ENCODE peak calls at places on chromosomes 3 and 15, in seven cellular contexts. One of them, this sample, is unnamed. For H3K4me1, the result is how much of the 10 kb centered on the place peaks cover.

GRCh38 chr3:195931582-195932273 is 23.4 kb upstream of the TNK2 start:
- DNase-seq in H9: no peak
- DNase-seq in PC-3: no peak
- DNase-seq in fibroblast of lung: no peak
- DNase-seq in heart left ventricle: no peak
- DNase-seq in upper lobe of left lung: no peak
- DNase-seq in mammary epithelial cell: no peak
- DNase-seq in this sample: no peak

GRCh38 chr3:149657796-149658443 is at the start of gene WWTR1:
- DNase-seq in mammary epithelial cell: peak
- DNase-seq in H9: peak
- DNase-seq in PC-3: peak
- DNase-seq in upper lobe of left lung: peak
- DNase-seq in heart left ventricle: peak
- DNase-seq in fibroblast of lung: peak
- DNase-seq in this sample: peak

GRCh38 chr3:127424766-127425504 is 137.1 kb upstream of the PRR20G start:
- DNase-seq in mammary epithelial cell: no peak
- DNase-seq in heart left ventricle: no peak
- DNase-seq in H9: peak
- DNase-seq in fibroblast of lung: no peak
- DNase-seq in PC-3: no peak
- DNase-seq in upper lobe of left lung: peak
- DNase-seq in this sample: no peak

GRCh38 chr3:49278548-49278947 is 1.5 kb upstream of the C3orf62 start:
- DNase-seq in upper lobe of left lung: no peak
- DNase-seq in mammary epithelial cell: no peak
- DNase-seq in fibroblast of lung: no peak
- DNase-seq in H9: no peak
- DNase-seq in heart left ventricle: no peak
- DNase-seq in PC-3: no peak
- DNase-seq in this sample: no peak

GRCh38 chr3:113736548-113737089 is 9.4 kb downstream of the NAA50 start:
- DNase-seq in upper lobe of left lung: no peak
- DNase-seq in heart left ventricle: no peak
- DNase-seq in mammary epithelial cell: peak
- DNase-seq in PC-3: peak
- DNase-seq in fibroblast of lung: peak
- DNase-seq in H9: no peak
- DNase-seq in this sample: no peak

GRCh38 chr15:39514933-39515332 is 65.9 kb upstream of the THBS1 start:
- DNase-seq in upper lobe of left lung: no peak
- DNase-seq in heart left ventricle: no peak
- DNase-seq in fibroblast of lung: no peak
- DNase-seq in PC-3: no peak
- DNase-seq in mammary epithelial cell: no peak
- DNase-seq in H9: no peak
- DNase-seq in this sample: no peak

GRCh38 chr15:84813931-84814330 is 3.2 kb upstream of the ALPK3 start:
- DNase-seq in fibroblast of lung: no peak
- DNase-seq in PC-3: no peak
- DNase-seq in mammary epithelial cell: no peak
- DNase-seq in upper lobe of left lung: no peak
- DNase-seq in heart left ventricle: no peak
- DNase-seq in H9: no peak
- DNase-seq in this sample: no peak

GRCh38 chr3:178436773-178437172 is 99.5 kb upstream of the KCNMB2 start:
- DNase-seq in heart left ventricle: no peak
- DNase-seq in fibroblast of lung: peak
- DNase-seq in PC-3: peak
- DNase-seq in mammary epithelial cell: no peak
- DNase-seq in upper lobe of left lung: no peak
- DNase-seq in H9: no peak
- DNase-seq in this sample: no peak

GRCh38 chr3:125191730-125192129 is 20.8 kb downstream of the SLC12A8 start:
- DNase-seq in fibroblast of lung: no peak
- DNase-seq in heart left ventricle: no peak
- DNase-seq in upper lobe of left lung: no peak
- DNase-seq in mammary epithelial cell: no peak
- DNase-seq in H9: no peak
- DNase-seq in PC-3: no peak
- DNase-seq in this sample: no peak

GRCh38 chr15:34993413-34993812 is 5.3 kb upstream of the ZNF770 start:
- DNase-seq in fibroblast of lung: no peak
- DNase-seq in H9: no peak
- DNase-seq in mammary epithelial cell: no peak
- DNase-seq in PC-3: peak
- DNase-seq in heart left ventricle: no peak
- DNase-seq in upper lobe of left lung: no peak
- DNase-seq in this sample: no peak

GRCh38 chr15:74194572-74195559 is 7.7 kb downstream of the STRA6 start:
- DNase-seq in fibroblast of lung: no peak
- DNase-seq in mammary epithelial cell: no peak
- DNase-seq in PC-3: no peak
- DNase-seq in heart left ventricle: no peak
- DNase-seq in H9: no peak
- DNase-seq in upper lobe of left lung: no peak
- DNase-seq in this sample: no peak

GRCh38 chr3:77348244-77348855 is 308.5 kb downstream of the ROBO2 start:
- DNase-seq in fibroblast of lung: peak
- DNase-seq in heart left ventricle: no peak
- DNase-seq in mammary epithelial cell: no peak
- DNase-seq in H9: peak
- DNase-seq in PC-3: peak
- DNase-seq in upper lobe of left lung: peak
- DNase-seq in this sample: peak

GRCh38 chr3:48086736-48087470 is 70.7 kb upstream of the MAP4 start:
- DNase-seq in fibroblast of lung: peak
- DNase-seq in H9: no peak
- DNase-seq in upper lobe of left lung: no peak
- DNase-seq in mammary epithelial cell: peak
- DNase-seq in heart left ventricle: no peak
- DNase-seq in PC-3: peak
- DNase-seq in this sample: peak

GRCh38 chr15:68369931-68370767 is 61.8 kb downstream of the ITGA11 start:
- DNase-seq in heart left ventricle: no peak
- DNase-seq in mammary epithelial cell: no peak
- DNase-seq in PC-3: no peak
- DNase-seq in upper lobe of left lung: no peak
- DNase-seq in H9: no peak
- DNase-seq in fibroblast of lung: no peak
- DNase-seq in this sample: no peak

GRCh38 chr3:67517781-67518180 is 136.6 kb downstream of the SUCLG2 start:
- DNase-seq in heart left ventricle: no peak
- DNase-seq in H9: no peak
- DNase-seq in upper lobe of left lung: no peak
- DNase-seq in mammary epithelial cell: no peak
- DNase-seq in fibroblast of lung: no peak
- DNase-seq in PC-3: no peak
- DNase-seq in this sample: no peak

GRCh38 chr3:133734305-133734704 is 11.9 kb upstream of the TF start:
- DNase-seq in upper lobe of left lung: no peak
- DNase-seq in fibroblast of lung: no peak
- DNase-seq in mammary epithelial cell: no peak
- DNase-seq in PC-3: no peak
- DNase-seq in heart left ventricle: no peak
- DNase-seq in H9: no peak
- DNase-seq in this sample: no peak

GRCh38 chr15:58423205-58423604 is 8.6 kb upstream of the LIPC start:
- DNase-seq in upper lobe of left lung: no peak
- DNase-seq in PC-3: no peak
- DNase-seq in mammary epithelial cell: no peak
- DNase-seq in heart left ventricle: no peak
- DNase-seq in H9: no peak
- DNase-seq in fibroblast of lung: no peak
- DNase-seq in this sample: no peak

GRCh38 chr15:31326729-31327673 is at the start of gene KLF13:
- DNase-seq in upper lobe of left lung: no peak
- DNase-seq in heart left ventricle: no peak
- DNase-seq in PC-3: peak
- DNase-seq in H9: no peak
- DNase-seq in fibroblast of lung: peak
- DNase-seq in mammary epithelial cell: peak
- DNase-seq in this sample: peak

GRCh38 chr3:31361391-31362273 is 171.1 kb upstream of the STT3B start:
- DNase-seq in PC-3: peak
- DNase-seq in heart left ventricle: no peak
- DNase-seq in upper lobe of left lung: no peak
- DNase-seq in mammary epithelial cell: peak
- DNase-seq in H9: no peak
- DNase-seq in fibroblast of lung: peak
- DNase-seq in this sample: peak
- H3K27ac ChIP-seq in PC-3: peak
- H3K27ac ChIP-seq in heart left ventricle: no peak
- H3K27ac ChIP-seq in upper lobe of left lung: no peak
- H3K27ac ChIP-seq in mammary epithelial cell: no peak
- H3K27ac ChIP-seq in H9: no peak
- H3K27ac ChIP-seq in fibroblast of lung: peak
- H3K27ac ChIP-seq in this sample: no peak

DNA sequence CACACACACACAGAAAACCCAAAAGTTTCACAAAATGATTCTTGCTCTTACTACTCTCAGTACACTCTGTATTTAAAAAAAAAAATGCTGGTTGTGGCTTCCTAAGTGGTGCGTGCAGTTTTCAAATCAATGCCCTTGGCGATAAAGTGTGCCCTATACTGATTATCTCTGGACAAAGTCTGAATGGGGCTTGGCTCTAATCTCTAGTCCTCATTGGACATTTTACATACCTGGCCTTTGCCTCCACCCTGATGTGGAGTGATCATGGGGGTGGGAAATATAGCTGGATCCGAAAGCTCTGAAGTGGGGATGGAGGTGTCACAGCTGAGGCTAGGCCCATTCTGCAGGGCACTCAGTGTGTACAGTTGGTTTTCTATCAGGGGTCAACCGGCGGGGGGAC is 14.1 kb downstream of the B3GNT5 start:
- DNase-seq in fibroblast of lung: no peak
- DNase-seq in heart left ventricle: no peak
- DNase-seq in H9: no peak
- DNase-seq in upper lobe of left lung: no peak
- DNase-seq in mammary epithelial cell: no peak
- DNase-seq in PC-3: no peak
- DNase-seq in this sample: no peak
- H3K4me1 ChIP-seq in fibroblast of lung: under half
- H3K4me1 ChIP-seq in heart left ventricle: under half
- H3K4me1 ChIP-seq in H9: under half
- H3K4me1 ChIP-seq in upper lobe of left lung: under half
- H3K4me1 ChIP-seq in mammary epithelial cell: half or more
- H3K4me1 ChIP-seq in PC-3: half or more
- H3K4me1 ChIP-seq in this sample: under half

GRCh38 chr3:52682016-52682415 is 3.7 kb downstream of the PBRM1 start:
- DNase-seq in fibroblast of lung: peak
- DNase-seq in upper lobe of left lung: peak
- DNase-seq in PC-3: peak
- DNase-seq in heart left ventricle: no peak
- DNase-seq in mammary epithelial cell: peak
- DNase-seq in H9: no peak
- DNase-seq in this sample: peak

GRCh38 chr3:52684184-52684583 is 1.5 kb downstream of the PBRM1 start:
- DNase-seq in mammary epithelial cell: no peak
- DNase-seq in PC-3: no peak
- DNase-seq in upper lobe of left lung: no peak
- DNase-seq in heart left ventricle: no peak
- DNase-seq in fibroblast of lung: no peak
- DNase-seq in H9: no peak
- DNase-seq in this sample: no peak

GRCh38 chr3:52681610-52682009 is 4.1 kb downstream of the PBRM1 start:
- DNase-seq in upper lobe of left lung: no peak
- DNase-seq in fibroblast of lung: no peak
- DNase-seq in PC-3: no peak
- DNase-seq in H9: no peak
- DNase-seq in mammary epithelial cell: no peak
- DNase-seq in heart left ventricle: no peak
- DNase-seq in this sample: no peak

GRCh38 chr3:52685285-52685704 is 418 bp downstream of the PBRM1 start:
- DNase-seq in mammary epithelial cell: peak
- DNase-seq in heart left ventricle: peak
- DNase-seq in fibroblast of lung: no peak
- DNase-seq in PC-3: peak
- DNase-seq in upper lobe of left lung: peak
- DNase-seq in H9: peak
- DNase-seq in this sample: no peak

GRCh38 chr3:52683611-52684010 is 2.1 kb downstream of the PBRM1 start:
- DNase-seq in fibroblast of lung: peak
- DNase-seq in upper lobe of left lung: peak
- DNase-seq in mammary epithelial cell: no peak
- DNase-seq in heart left ventricle: no peak
- DNase-seq in PC-3: no peak
- DNase-seq in H9: no peak
- DNase-seq in this sample: no peak
- TF ChIP-seq CTCF in fibroblast of lung: no peak
- TF ChIP-seq CTCF in upper lobe of left lung: no peak
- TF ChIP-seq CTCF in mammary epithelial cell: no peak
- TF ChIP-seq CTCF in heart left ventricle: no peak
- TF ChIP-seq CTCF in PC-3: no peak
- TF ChIP-seq CTCF in H9: no peak
- TF ChIP-seq CTCF in this sample: no peak

GRCh38 chr15:25736451-25736850 is 126.7 kb downstream of the ATP10A start:
- DNase-seq in heart left ventricle: no peak
- DNase-seq in upper lobe of left lung: no peak
- DNase-seq in mammary epithelial cell: no peak
- DNase-seq in PC-3: no peak
- DNase-seq in fibroblast of lung: no peak
- DNase-seq in H9: no peak
- DNase-seq in this sample: no peak

GRCh38 chr15:25737218-25737643 is 125.9 kb downstream of the ATP10A start:
- DNase-seq in PC-3: no peak
- DNase-seq in fibroblast of lung: peak
- DNase-seq in H9: no peak
- DNase-seq in heart left ventricle: no peak
- DNase-seq in mammary epithelial cell: no peak
- DNase-seq in upper lobe of left lung: no peak
- DNase-seq in this sample: no peak

GRCh38 chr15:25740438-25741252 is 122.5 kb downstream of the ATP10A start:
- DNase-seq in H9: no peak
- DNase-seq in heart left ventricle: no peak
- DNase-seq in upper lobe of left lung: no peak
- DNase-seq in mammary epithelial cell: no peak
- DNase-seq in PC-3: no peak
- DNase-seq in fibroblast of lung: no peak
- DNase-seq in this sample: no peak

GRCh38 chr15:25739687-25740121 is 123.4 kb downstream of the ATP10A start:
- DNase-seq in mammary epithelial cell: no peak
- DNase-seq in H9: peak
- DNase-seq in upper lobe of left lung: no peak
- DNase-seq in fibroblast of lung: peak
- DNase-seq in heart left ventricle: no peak
- DNase-seq in PC-3: peak
- DNase-seq in this sample: no peak

DNA sequence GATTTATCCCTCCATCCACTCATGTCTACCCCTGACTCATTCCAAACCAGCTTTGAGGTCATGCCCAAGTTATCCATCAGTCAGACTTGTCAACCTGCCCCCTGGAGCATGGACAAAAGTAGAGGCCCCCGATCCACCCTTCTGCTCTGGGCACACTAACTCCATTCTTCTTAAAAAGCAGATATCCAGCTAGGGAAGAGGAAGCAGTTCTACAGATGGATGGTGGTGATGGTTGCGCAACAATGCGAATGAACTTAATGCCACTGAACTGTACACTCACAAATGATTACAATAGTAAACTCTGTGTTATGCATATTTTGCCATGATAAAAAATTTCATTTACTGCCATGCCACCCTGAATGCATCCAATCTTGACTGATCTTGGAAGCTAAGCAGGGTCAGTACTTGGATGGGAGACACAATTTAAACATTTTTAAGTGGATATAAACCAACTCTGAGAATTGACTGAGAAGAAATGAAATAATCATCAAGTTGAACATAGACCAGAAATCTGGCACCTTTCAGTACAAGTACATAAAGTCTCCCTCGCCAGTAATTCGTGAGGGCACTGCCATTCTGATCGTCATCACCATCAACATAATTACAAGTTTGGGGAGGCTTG is 124.8 kb downstream of the ATP10A start:
- DNase-seq in mammary epithelial cell: no peak
- DNase-seq in PC-3: no peak
- DNase-seq in upper lobe of left lung: peak
- DNase-seq in heart left ventricle: no peak
- DNase-seq in H9: no peak
- DNase-seq in fibroblast of lung: peak
- DNase-seq in this sample: no peak
- H3K27ac ChIP-seq in mammary epithelial cell: no peak
- H3K27ac ChIP-seq in PC-3: no peak
- H3K27ac ChIP-seq in upper lobe of left lung: no peak
- H3K27ac ChIP-seq in heart left ventricle: no peak
- H3K27ac ChIP-seq in H9: no peak
- H3K27ac ChIP-seq in fibroblast of lung: no peak
- H3K27ac ChIP-seq in this sample: no peak

This sample was measured in foreskin keratinocyte.